ENCODE peak calls at places on chromosomes 2 and 18, in six cellular contexts. U is amniotic stem cell, I is A549, Y is left ventricle myocardium inferior, C is T follicular helper cell, G is SW 1271. A is an unnamed sample.
A peak's percentile ranks its signal among the peaks of the same experiment; 100 is the strongest.

GRCh38 chr2:26846881-26847662 is 860 bp upstream of the DPYSL5 start:
- DNase-seq in U (no peak), I (no peak), Y (no peak), C (no peak), G (no peak), A (no peak)

GRCh38 chr2:48131503-48132293 is 225.4 kb upstream of the FBXO11 start:
- DNase-seq in U (no peak), I (no peak), Y (no peak), C (no peak), G (peak; percentile 22), A (peak; percentile 46)

GRCh38 chr2:138744709-138745108 is 35.5 kb downstream of the NXPH2 start:
- DNase-seq in U (no peak), I (no peak), Y (no peak), C (no peak), G (no peak), A (no peak)

GRCh38 chr2:145383961-145384360 is 864.0 kb upstream of the ZEB2 start:
- DNase-seq in U (no peak), I (no peak), Y (no peak), C (no peak), G (no peak), A (no peak)

GRCh38 chr2:20410556-20411277 is 36.2 kb upstream of the RHOB start:
- DNase-seq in U (no peak), I (no peak), Y (no peak), C (no peak), G (no peak), A (peak; percentile 12)

GRCh38 chr2:23912054-23912453 is 14.9 kb downstream of the ATAD2B start:
- DNase-seq in U (no peak), I (no peak), Y (no peak), C (no peak), G (no peak), A (no peak)

GRCh38 chr2:165067958-165068612 is 112.8 kb upstream of the SLC38A11 start:
- DNase-seq in U (no peak), I (peak; percentile 43), Y (peak; percentile 40), C (no peak), G (no peak), A (no peak)

GRCh38 chr2:127056631-127057370 is 50.2 kb downstream of the BIN1 start:
- DNase-seq in U (no peak), I (no peak), Y (peak; percentile 15), C (no peak), G (no peak), A (no peak)

GRCh38 chr2:216261042-216261537 is 111.2 kb downstream of the MARCHF4 start:
- DNase-seq in U (no peak), I (no peak), Y (no peak), C (no peak), G (no peak), A (no peak)

GRCh38 chr18:13237073-13237472 is 18.5 kb downstream of the LDLRAD4 start:
- DNase-seq in U (no peak), I (no peak), Y (no peak), C (no peak), G (no peak), A (no peak)

GRCh38 chr2:74316616-74317295 is 26.5 kb downstream of the SLC4A5 start:
- DNase-seq in U (no peak), I (no peak), Y (no peak), C (no peak), G (no peak), A (no peak)

GRCh38 chr18:23648930-23649622 is 13.6 kb downstream of the ANKRD29 start:
- DNase-seq in U (no peak), I (no peak), Y (no peak), C (no peak), G (no peak), A (no peak)

GRCh38 chr2:30689496-30690125 is 117.6 kb downstream of the CAPN13 start:
- DNase-seq in U (no peak), I (no peak), Y (no peak), C (no peak), G (no peak), A (no peak)

GRCh38 chr2:156892449-156893335 is 364.8 kb upstream of the GALNT5 start:
- DNase-seq in U (peak; percentile 16), I (peak; percentile 4), Y (no peak), C (no peak), G (peak; percentile 32), A (no peak)

GRCh38 chr2:25664531-25665307 is 8.7 kb downstream of the DTNB start:
- DNase-seq in U (peak; percentile 24), I (peak; percentile 83), Y (peak; percentile 17), C (no peak), G (peak; percentile 13), A (peak; percentile 40)

GRCh38 chr18:35024965-35025364 is 16.2 kb upstream of the MAPRE2 start:
- DNase-seq in U (no peak), I (no peak), Y (peak; percentile 56), C (no peak), G (no peak), A (peak; percentile 88)

GRCh38 chr18:24601624-24602023 is 141.2 kb downstream of the HRH4 start:
- DNase-seq in U (no peak), I (no peak), Y (no peak), C (no peak), G (no peak), A (no peak)

GRCh38 chr2:7692657-7693161 is 775.5 kb downstream of the RNF144A start:
- DNase-seq in U (peak; percentile 32), I (no peak), Y (peak; percentile 20), C (no peak), G (no peak), A (no peak)

GRCh38 chr2:121309801-121310200 is 24.8 kb upstream of the TFCP2L1 start:
- DNase-seq in U (no peak), I (no peak), Y (no peak), C (no peak), G (no peak), A (no peak)

GRCh38 chr2:79862756-79863155 is 349.9 kb downstream of the CTNNA2 start:
- DNase-seq in U (no peak), I (no peak), Y (no peak), C (no peak), G (no peak), A (no peak)

GRCh38 chr2:66428986-66429612 is 5.8 kb upstream of the MEIS1 start:
- DNase-seq in U (peak; percentile 18), I (peak; percentile 27), Y (no peak), C (no peak), G (peak; percentile 52), A (no peak)

A was measured in uterus.